ENCODE peak calls at places on chromosomes 11 and 22, in six cellular contexts. B, E, D, A, I and H are unnamed samples.

GRCh38 chr11:85619497-85619896 is 7.6 kb downstream of the DLG2 start:
- DNase-seq in E (no peak), I (no peak), D (no peak), B (no peak), A (peak), H (no peak)

GRCh38 chr11:102869354-102869753 is 5.4 kb downstream of the MMP12 start:
- DNase-seq in E (no peak), I (no peak), B (no peak), D (no peak), A (no peak), H (no peak)

GRCh38 chr11:99884750-99885149 is 802.3 kb upstream of the ARHGAP42 start:
- DNase-seq in I (peak), B (no peak), D (no peak), A (no peak), E (no peak), H (no peak)

GRCh38 chr22:27416553-27417427 is 384.8 kb downstream of the MN1 start:
- DNase-seq in B (no peak), I (peak), D (no peak), A (no peak), E (no peak), H (no peak)

GRCh38 chr11:92018332-92018731 is 206.3 kb upstream of the FAT3 start:
- DNase-seq in A (no peak), I (no peak), E (no peak), B (no peak), D (no peak), H (no peak)

GRCh38 chr11:87421422-87421821 is 383.7 kb downstream of the TMEM135 start:
- DNase-seq in D (no peak), A (no peak), I (peak), B (no peak), E (peak), H (no peak)

GRCh38 chr11:133382217-133382746 is 150.0 kb downstream of the OPCML start:
- DNase-seq in B (no peak), D (no peak), A (no peak), I (no peak), E (no peak), H (no peak)

GRCh38 chr11:65188486-65188885 is 6.8 kb downstream of the CAPN1 start:
- DNase-seq in D (no peak), A (no peak), B (no peak), I (no peak), E (no peak), H (no peak)

GRCh38 chr11:35962373-35963138 is 18.7 kb downstream of the LDLRAD3 start:
- DNase-seq in I (no peak), B (no peak), A (no peak), E (no peak), D (no peak), H (no peak)

GRCh38 chr11:27812341-27812740 is 112.1 kb upstream of the BDNF start:
- DNase-seq in E (no peak), B (no peak), I (no peak), A (no peak), D (no peak), H (no peak)

GRCh38 chr11:64742940-64743590 is 877 bp downstream of the RASGRP2 start:
- DNase-seq in I (peak), E (peak), A (peak), B (peak), D (peak), H (peak)

GRCh38 chr22:31229402-31230140 is 17.5 kb downstream of the LIMK2 start:
- DNase-seq in A (no peak), D (no peak), B (peak), E (no peak), I (no peak), H (no peak)

GRCh38 chr22:41831383-41831782 is 1.5 kb upstream of the SREBF2 start:
- DNase-seq in B (no peak), D (no peak), A (no peak), E (no peak), I (no peak), H (peak)

GRCh38 chr11:85755285-85755684 is 55.7 kb downstream of the SYTL2 start:
- DNase-seq in B (no peak), D (no peak), E (no peak), I (no peak), A (no peak), H (no peak)

GRCh38 chr22:44683881-44684280 is 18.1 kb upstream of the PRR5 start:
- DNase-seq in A (no peak), E (no peak), B (no peak), D (no peak), I (no peak), H (no peak)

GRCh38 chr11:120304526-120304925 is 20.6 kb upstream of the TLCD5 start:
- DNase-seq in A (no peak), D (no peak), E (no peak), B (no peak), I (no peak), H (no peak)

GRCh38 chr22:40289991-40290459 is 56.3 kb upstream of the ADSL start:
- DNase-seq in D (peak), B (no peak), E (no peak), I (no peak), A (no peak), H (peak)

GRCh38 chr11:124867700-124868099 is 2.5 kb downstream of the ROBO3 start:
- DNase-seq in B (peak), A (no peak), I (peak), E (no peak), D (no peak), H (no peak)

GRCh38 chr22:17896552-17896951 is 122.3 kb upstream of the BID start:
- DNase-seq in B (no peak), D (no peak), A (no peak), E (peak), I (peak), H (no peak)

GRCh38 chr22:23793326-23793725 is 6.6 kb downstream of the SMARCB1 start:
- DNase-seq in B (peak), D (no peak), E (no peak), I (no peak), A (no peak), H (no peak)

GRCh38 chr11:76617553-76618265 is 52.8 kb downstream of the LRRC32 start:
- DNase-seq in B (no peak), E (no peak), D (no peak), I (peak), A (no peak), H (no peak)

GRCh38 chr22:17890245-17890671 is 116.0 kb upstream of the BID start:
- DNase-seq in E (no peak), D (no peak), I (no peak), B (peak), A (no peak), H (no peak)

DNA sequence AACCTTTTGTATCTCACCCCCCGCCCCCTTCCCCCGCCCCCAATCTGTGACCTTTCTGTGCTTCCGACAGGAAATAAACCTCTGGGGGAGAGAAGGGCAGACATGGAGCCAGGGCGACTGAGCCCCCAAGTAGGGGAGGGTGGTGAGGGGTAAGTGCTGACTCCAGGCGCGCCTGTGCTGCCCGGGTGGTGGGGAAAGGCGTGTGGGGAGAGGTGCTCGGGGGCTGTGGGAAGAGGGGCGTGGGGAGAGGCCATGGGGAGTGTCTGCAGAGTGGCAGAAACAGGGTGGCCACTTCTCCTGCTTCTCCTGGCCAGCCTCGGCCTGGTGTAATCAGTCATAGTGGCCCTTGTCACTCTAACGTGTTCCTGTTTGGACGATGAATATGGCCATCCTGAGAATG is 8.0 kb downstream of the SLC16A8 start:
- DNase-seq in E (no peak), I (no peak), A (no peak), B (no peak), D (no peak), H (no peak)
- TF ChIP-seq CTCF in E (no peak), I (no peak), A (no peak), B (no peak), D (no peak), H (no peak)

GRCh38 chr11:123490527-123490926 is 60.5 kb downstream of the GRAMD1B start:
- DNase-seq in D (no peak), I (no peak), B (no peak), A (no peak), E (no peak), H (no peak)

GRCh38 chr11:123491241-123491640 is 61.2 kb downstream of the GRAMD1B start:
- DNase-seq in E (no peak), A (no peak), I (no peak), B (no peak), D (no peak), H (no peak)

GRCh38 chr11:123494195-123495050 is 64.4 kb downstream of the GRAMD1B start:
- DNase-seq in A (no peak), B (no peak), D (no peak), I (no peak), E (no peak), H (no peak)

GRCh38 chr11:123493393-123494063 is 63.5 kb downstream of the GRAMD1B start:
- DNase-seq in I (peak), E (no peak), A (no peak), B (no peak), D (no peak), H (no peak)
- TF ChIP-seq CTCF in I (no peak), E (no peak), A (no peak), B (no peak), D (no peak), H (no peak)

DNA sequence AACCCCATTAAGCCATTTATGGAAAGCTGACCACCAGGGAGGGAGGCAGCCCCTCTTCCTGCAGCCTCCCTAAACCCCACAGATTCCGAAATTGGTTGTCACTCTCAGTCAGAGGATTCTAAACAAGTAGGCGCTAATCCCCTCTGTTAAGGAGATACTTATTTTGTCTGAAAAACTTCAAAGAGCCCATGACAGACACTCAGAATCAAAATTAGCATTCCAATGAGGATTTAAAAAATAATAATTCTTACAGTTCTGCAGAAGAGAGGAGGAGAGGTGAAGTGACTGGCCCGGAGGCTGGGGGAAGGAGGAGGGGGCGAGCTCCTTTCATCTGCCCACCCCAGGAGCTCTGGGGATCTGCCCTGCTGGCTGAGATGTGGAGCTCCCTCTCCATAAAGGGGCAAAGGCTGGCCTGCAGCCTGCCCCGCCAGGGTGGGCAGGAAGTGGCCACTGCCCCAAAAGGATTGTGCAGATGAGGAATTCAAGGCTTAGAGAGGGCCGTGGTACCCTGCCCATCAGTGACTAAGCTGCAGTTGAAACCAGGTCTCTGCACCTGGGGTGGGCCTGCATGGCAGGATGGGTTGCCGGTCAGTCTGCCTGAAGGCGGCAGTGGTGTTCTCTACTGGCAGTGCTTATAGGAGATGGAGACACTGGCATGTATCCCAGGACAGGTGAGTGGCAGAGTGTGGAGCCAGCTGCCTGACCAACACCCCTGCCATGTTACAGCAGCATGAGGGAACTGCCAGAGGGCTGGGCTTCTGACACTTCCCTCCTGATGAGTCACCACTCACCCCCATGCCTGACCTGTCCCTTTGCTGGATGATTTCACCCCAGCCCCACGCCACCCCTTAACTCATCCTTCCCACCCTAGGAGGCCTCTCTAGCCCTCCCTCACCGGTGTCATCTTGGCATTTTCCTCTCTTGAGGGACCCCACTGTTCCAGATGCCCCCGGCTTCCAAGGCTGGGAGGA is 70.0 kb upstream of the LMO1 start:
- DNase-seq in D (no peak), E (no peak), A (no peak), I (peak), B (no peak), H (peak)
- TF ChIP-seq CTCF in D (no peak), E (no peak), A (no peak), I (no peak), B (no peak), H (no peak)

GRCh38 chr11:130069684-130070108 is at the start of gene APLP2:
- DNase-seq in D (peak), I (peak), B (peak), A (peak), E (peak), H (peak)

GRCh38 chr11:130070829-130071205 is 1.1 kb downstream of the APLP2 start:
- DNase-seq in B (no peak), A (peak), E (no peak), I (no peak), D (no peak), H (no peak)

GRCh38 chr11:130068986-130069683 is 559 bp upstream of the APLP2 start:
- DNase-seq in I (peak), D (no peak), E (no peak), A (peak), B (no peak), H (peak)

GRCh38 chr11:130071211-130071712 is 1.6 kb downstream of the APLP2 start:
- DNase-seq in B (no peak), D (no peak), E (no peak), A (no peak), I (no peak), H (no peak)

DNA sequence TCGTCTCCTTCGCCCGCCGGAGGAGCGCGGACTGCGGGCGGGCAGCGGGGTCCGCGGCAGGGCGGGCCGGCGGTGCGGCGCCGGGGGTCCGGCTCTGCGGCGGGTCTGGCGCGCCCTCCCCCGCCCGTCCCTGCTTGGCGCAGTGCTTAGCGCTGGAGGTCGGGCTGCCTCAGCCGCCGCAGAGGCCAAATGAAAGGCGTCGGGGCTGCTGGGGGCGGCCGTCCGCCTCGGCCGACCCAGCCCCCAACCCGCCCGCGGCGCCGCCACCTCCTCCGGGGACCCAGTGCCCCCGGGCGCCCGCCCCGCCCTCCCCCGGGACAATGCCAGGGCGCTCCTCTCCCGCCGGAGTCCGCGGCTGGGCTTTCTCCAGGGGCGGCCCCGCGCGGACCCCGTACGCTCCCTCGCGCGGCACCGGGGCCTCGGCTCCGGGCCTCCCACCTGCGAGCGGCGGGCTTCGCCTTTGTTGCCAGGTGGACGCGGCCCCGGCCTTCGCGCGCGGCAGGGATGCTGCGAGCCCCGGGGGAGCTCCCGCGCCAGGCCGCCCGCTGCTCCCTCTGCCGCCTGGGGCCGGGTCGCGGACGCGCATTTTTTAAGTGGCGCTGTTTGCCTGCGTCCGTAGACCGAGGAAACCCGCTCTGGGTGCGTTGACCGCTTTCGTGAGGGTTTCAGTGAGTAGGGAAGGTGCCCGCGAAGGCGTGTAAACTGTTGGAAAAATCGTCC is 575 bp downstream of the APLP2 start:
- DNase-seq in B (peak), D (peak), E (peak), I (peak), A (peak), H (no peak)
- TF ChIP-seq CTCF in B (no peak), D (no peak), E (peak), I (no peak), A (peak), H (no peak)

GRCh38 chr11:11988862-11989261 is 19.6 kb downstream of the DKK3 start:
- DNase-seq in D (no peak), I (no peak), A (peak), B (no peak), E (no peak), H (no peak)
- TF ChIP-seq CTCF in D (no peak), I (peak), A (peak), B (no peak), E (peak), H (no peak)

GRCh38 chr11:107438148-107438547 is 19.5 kb downstream of the CWF19L2 start:
- DNase-seq in E (no peak), A (no peak), I (no peak), D (no peak), B (no peak), H (no peak)
- TF ChIP-seq CTCF in E (no peak), A (no peak), I (no peak), D (no peak), B (no peak), H (no peak)

GRCh38 chr22:20857838-20858614 is 585 bp downstream of the PI4KA start:
- DNase-seq in A (peak), I (peak), E (peak), D (peak), B (peak), H (peak)

GRCh38 chr22:20857247-20857643 is 1.4 kb downstream of the PI4KA start:
- DNase-seq in B (no peak), E (no peak), A (peak), D (no peak), I (no peak), H (no peak)

GRCh38 chr22:20853236-20853660 is 5.4 kb downstream of the PI4KA start:
- DNase-seq in I (no peak), D (no peak), E (no peak), B (no peak), A (no peak), H (no peak)

GRCh38 chr22:20847318-20847822 is 11.2 kb downstream of the PI4KA start:
- DNase-seq in D (no peak), A (no peak), I (no peak), B (no peak), E (no peak), H (no peak)

GRCh38 chr22:20852076-20852475 is 6.5 kb downstream of the PI4KA start:
- DNase-seq in D (no peak), A (no peak), I (no peak), E (no peak), B (no peak), H (no peak)
- TF ChIP-seq CTCF in D (no peak), A (no peak), I (no peak), E (no peak), B (no peak), H (no peak)

DNA sequence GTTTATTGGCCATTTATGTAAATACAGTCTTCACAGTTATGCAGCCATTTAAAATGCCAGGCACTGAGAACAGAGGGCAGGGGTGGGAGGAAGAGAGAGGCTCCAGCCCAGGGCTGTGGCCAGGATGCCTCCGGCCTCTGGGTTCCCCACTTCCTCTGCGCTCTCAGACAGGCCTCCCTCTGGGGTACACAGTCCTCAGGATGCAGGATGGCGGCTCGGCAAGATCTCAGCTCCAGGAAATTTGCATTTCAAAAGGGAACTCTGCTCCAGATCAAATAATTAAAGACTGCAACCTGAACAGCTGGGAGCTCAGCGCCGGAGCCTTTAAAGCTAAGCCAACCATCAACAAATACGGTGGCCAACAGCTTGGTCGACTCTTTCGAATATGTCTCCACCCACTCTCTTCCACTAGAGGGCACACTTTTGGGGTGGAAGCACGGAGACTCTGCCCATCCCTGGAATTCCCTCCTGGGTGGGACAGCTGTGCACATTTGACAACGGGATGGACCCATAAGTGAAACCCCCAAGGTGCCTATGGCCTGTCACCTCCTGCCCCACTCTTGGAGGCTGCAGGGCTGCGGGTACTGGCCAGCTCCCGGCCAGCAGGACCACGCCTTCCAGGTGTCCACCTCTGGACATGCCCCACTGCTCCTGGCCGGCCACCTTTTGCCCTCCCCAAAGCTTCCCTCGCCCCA is 1044.7 kb downstream of the BRD1 start:
- DNase-seq in E (no peak), D (no peak), B (no peak), A (no peak), I (peak), H (no peak)
- TF ChIP-seq CTCF in E (peak), D (no peak), B (no peak), A (peak), I (peak), H (peak)

GRCh38 chr11:77776455-77776854 is 44.1 kb downstream of the RSF1 start:
- DNase-seq in B (no peak), I (no peak), D (no peak), A (no peak), E (no peak), H (no peak)
- TF ChIP-seq CTCF in B (no peak), I (peak), D (peak), A (peak), E (peak), H (peak)